ENCODE peak calls at places on chromosomes 2 and 18, in seven cellular contexts. S is head of caudate nucleus, H is NCI-H1092, R is HFFc6, V is psoas muscle, L is GM10248, I is non-pigmented ciliary epithelial cell. O is an unnamed sample.

GRCh38 chr2:53708988-53709387 is 58.6 kb upstream of the CHAC2 start:
- DNase-seq in L (no peak), S (no peak), V (no peak), H (no peak), I (no peak), R (no peak), O (no peak)

GRCh38 chr2:69997296-69998184 is 36.1 kb upstream of the ASPRV1 start:
- DNase-seq in L (no peak), V (peak; percentile 58), R (peak; percentile 63), H (no peak), I (peak; percentile 8), S (no peak), O (no peak)

GRCh38 chr18:55115606-55116005 is 156.3 kb upstream of the CCDC68 start:
- DNase-seq in H (no peak), I (no peak), L (no peak), S (no peak), V (no peak), R (no peak), O (no peak)

GRCh38 chr2:230525682-230526081 is 109.7 kb downstream of the SP100 start:
- DNase-seq in R (no peak), V (no peak), S (no peak), H (no peak), I (no peak), L (no peak), O (no peak)

GRCh38 chr2:186806591-186806990 is 42.4 kb downstream of the ZSWIM2 start:
- DNase-seq in S (no peak), R (no peak), L (no peak), H (no peak), I (no peak), V (no peak), O (no peak)

GRCh38 chr2:14752294-14752693 is 119.8 kb downstream of the LRATD1 start:
- DNase-seq in V (no peak), L (no peak), I (no peak), S (no peak), R (no peak), H (no peak), O (no peak)

GRCh38 chr18:33839452-33840225 is 261.6 kb downstream of the ASXL3 start:
- DNase-seq in L (peak; percentile 32), S (peak; percentile 30), V (peak; percentile 14), R (no peak), I (no peak), H (peak; percentile 83), O (no peak)

GRCh38 chr2:83071914-83072313 is 1387.2 kb downstream of the SUCLG1 start:
- DNase-seq in H (no peak), L (no peak), I (no peak), V (no peak), S (no peak), R (no peak), O (no peak)

GRCh38 chr2:233210843-233211600 is 40.5 kb upstream of the ATG16L1 start:
- DNase-seq in V (peak; percentile 77), S (peak; percentile 44), I (peak; percentile 71), L (no peak), H (no peak), R (peak; percentile 89), O (no peak)

GRCh38 chr2:173947131-173947530 is 18.0 kb downstream of the SP3 start:
- DNase-seq in V (no peak), I (no peak), L (no peak), S (no peak), R (no peak), H (no peak), O (no peak)

GRCh38 chr18:8798996-8799395 is 93.6 kb downstream of the MTCL1 start:
- DNase-seq in R (no peak), I (no peak), V (peak; percentile 35), H (no peak), L (no peak), S (no peak), O (no peak)

GRCh38 chr2:171309727-171310265 is 124.0 kb downstream of the METTL8 start:
- DNase-seq in V (no peak), I (no peak), S (no peak), R (no peak), L (no peak), H (no peak), O (no peak)

GRCh38 chr2:20957745-20958144 is 86.1 kb downstream of the APOB start:
- DNase-seq in H (no peak), R (no peak), S (no peak), L (no peak), I (no peak), V (no peak), O (no peak)

GRCh38 chr2:217482343-217482742 is 520.5 kb downstream of the TNS1 start:
- DNase-seq in V (no peak), I (no peak), S (no peak), L (no peak), H (no peak), R (no peak), O (no peak)

GRCh38 chr18:76450912-76451421 is 44.1 kb downstream of the ZNF516 start:
- DNase-seq in R (peak; percentile 54), S (peak; percentile 45), H (peak; percentile 23), L (peak; percentile 48), I (no peak), V (peak; percentile 77), O (no peak)

GRCh38 chr2:105910497-105911238 is 166.0 kb downstream of the NCK2 start:
- DNase-seq in H (peak; percentile 18), V (no peak), R (no peak), S (no peak), L (no peak), I (no peak), O (no peak)

GRCh38 chr2:41736586-41736985 is 311.2 kb upstream of the PKDCC start:
- DNase-seq in L (no peak), I (no peak), V (no peak), H (no peak), S (no peak), R (no peak), O (no peak)

GRCh38 chr2:239029958-239030357 is 182.1 kb downstream of the TWIST2 start:
- DNase-seq in I (no peak), H (no peak), R (no peak), L (no peak), V (no peak), S (no peak), O (no peak)

GRCh38 chr2:228282371-228282770 is 100.9 kb upstream of the SPHKAP start:
- DNase-seq in V (no peak), H (no peak), I (no peak), L (no peak), S (no peak), R (no peak), O (no peak)

GRCh38 chr2:15714002-15714401 is 122.3 kb downstream of the DDX1 start:
- DNase-seq in I (no peak), V (no peak), R (no peak), S (no peak), L (no peak), H (no peak), O (no peak)

GRCh38 chr2:17084882-17085281 is 419.2 kb upstream of the CYRIA start:
- DNase-seq in S (no peak), L (no peak), R (no peak), V (no peak), I (no peak), H (no peak), O (no peak)

GRCh38 chr18:36828157-36828629 is 609 bp downstream of the TPGS2 start:
- DNase-seq in S (peak; percentile 47), L (no peak), I (no peak), V (peak; percentile 22), R (peak; percentile 42), H (no peak), O (no peak)

GRCh38 chr18:42730272-42730671 is 385.2 kb downstream of the RIT2 start:
- DNase-seq in V (no peak), S (no peak), L (no peak), I (no peak), R (no peak), H (no peak), O (no peak)

GRCh38 chr2:88854528-88854927 is 163.1 kb downstream of the RPIA start:
- DNase-seq in V (no peak), L (no peak), I (no peak), H (no peak), R (no peak), S (no peak), O (no peak)

GRCh38 chr2:27281855-27282559 is at the start of gene TRIM54:
- DNase-seq in V (peak; percentile 64), I (no peak), L (no peak), R (no peak), H (no peak), S (no peak), O (no peak)

GRCh38 chr2:55112229-55113016 is 62.2 kb upstream of the RTN4 start:
- DNase-seq in V (peak; percentile 86), I (no peak), H (peak; percentile 36), R (no peak), L (no peak), S (peak; percentile 81), O (no peak)

GRCh38 chr2:241798081-241798630 is 10.8 kb upstream of the NEU4 start:
- DNase-seq in L (peak; percentile 11), H (no peak), S (no peak), R (no peak), I (no peak), V (peak; percentile 7), O (no peak)

GRCh38 chr18:75474332-75474731 is 46.8 kb upstream of the SMIM21 start:
- DNase-seq in H (no peak), I (no peak), S (no peak), V (no peak), L (no peak), R (no peak), O (no peak)

O was measured in activated T-helper 9 cell treated with anti-CD3 and anti-CD28 coated beads, Interleukin-2, amount 50 U/mL, for 16 hours.